ENCODE peak calls at places on chromosomes 7 and 10, in six cellular contexts. Y, V, B, J, D and U are unnamed samples.

GRCh38 chr10:43211431-43212042 is 55.3 kb downstream of the RASGEF1A start:
- DNase-seq in Y (no peak), V (no peak), B (no peak), J (no peak), D (no peak), U (no peak)

GRCh38 chr7:785416-785815 is 46.9 kb upstream of the SUN1 start:
- DNase-seq in Y (no peak), V (no peak), B (no peak), J (no peak), D (no peak), U (no peak)

GRCh38 chr7:2851499-2851898 is 7.4 kb upstream of the GNA12 start:
- DNase-seq in Y (no peak), V (peak), B (no peak), J (no peak), D (no peak), U (no peak)

GRCh38 chr10:125010362-125010761 is 68.4 kb downstream of the ZRANB1 start:
- DNase-seq in Y (no peak), V (no peak), B (no peak), J (no peak), D (no peak), U (no peak)

GRCh38 chr7:77827999-77828398 is 29.4 kb downstream of the PHTF2 start:
- DNase-seq in Y (no peak), V (no peak), B (no peak), J (peak), D (no peak), U (no peak)

GRCh38 chr10:63396123-63396719 is 69.6 kb downstream of the JMJD1C start:
- DNase-seq in Y (no peak), V (no peak), B (no peak), J (no peak), D (no peak), U (no peak)

GRCh38 chr7:32587431-32587948 is 92.2 kb downstream of the AVL9 start:
- DNase-seq in Y (no peak), V (no peak), B (no peak), J (no peak), D (no peak), U (no peak)

GRCh38 chr7:157764946-157765537 is 428.2 kb downstream of the DNAJB6 start:
- DNase-seq in Y (no peak), V (no peak), B (no peak), J (no peak), D (no peak), U (no peak)

GRCh38 chr10:111973826-111974225 is 209.7 kb downstream of the GPAM start:
- DNase-seq in Y (no peak), V (no peak), B (no peak), J (no peak), D (no peak), U (no peak)

GRCh38 chr7:143512488-143513340 is 35.0 kb downstream of the TAS2R41 start:
- DNase-seq in Y (no peak), V (no peak), B (no peak), J (no peak), D (no peak), U (no peak)

GRCh38 chr7:158828343-158829020 is 827 bp downstream of the ESYT2 start:
- DNase-seq in Y (no peak), V (peak), B (peak), J (peak), D (peak), U (peak)